ENCODE peak calls at places on chromosomes 7 and 10, in five cellular contexts. W, I, Y, H and T are unnamed samples. For H3K4me1, the result is how much of the 10 kb centered on the place peaks cover.

GRCh38 chr7:41053830-41054229 is 649.1 kb downstream of the INHBA start:
- DNase-seq in I (no peak), Y (no peak), W (no peak), H (no peak), T (no peak)

GRCh38 chr10:121127151-121127906 is 276.2 kb downstream of the WDR11 start:
- DNase-seq in H (no peak), W (no peak), Y (no peak), I (no peak), T (no peak)

GRCh38 chr7:34275629-34276028 is 370.3 kb downstream of the BMPER start:
- DNase-seq in Y (no peak), I (no peak), W (no peak), H (no peak), T (no peak)

GRCh38 chr7:157897686-157898085 is 560.9 kb downstream of the DNAJB6 start:
- DNase-seq in Y (no peak), H (no peak), W (no peak), I (peak), T (no peak)

GRCh38 chr10:101071266-101071884 is 9.6 kb downstream of the KAZALD1 start:
- DNase-seq in W (no peak), Y (no peak), I (no peak), H (peak), T (no peak)

GRCh38 chr7:151897951-151898686 is 21.2 kb upstream of the PRKAG2 start:
- DNase-seq in H (no peak), Y (no peak), W (no peak), I (peak), T (no peak)

GRCh38 chr7:85734823-85735222 is 548.0 kb upstream of the SEMA3D start:
- DNase-seq in Y (no peak), W (no peak), H (no peak), I (no peak), T (no peak)

GRCh38 chr7:83001362-83002040 is 161.2 kb downstream of the PCLO start:
- DNase-seq in H (no peak), Y (no peak), W (no peak), I (no peak), T (no peak)

GRCh38 chr10:77319557-77319956 is 318.1 kb downstream of the KCNMA1 start:
- DNase-seq in H (no peak), Y (no peak), W (no peak), I (no peak), T (peak)

GRCh38 chr7:44045226-44046014 is 918 bp downstream of the DBNL start:
- DNase-seq in Y (peak), H (no peak), W (no peak), I (peak), T (no peak)

GRCh38 chr7:42522227-42522991 is 285.4 kb upstream of the GLI3 start:
- DNase-seq in Y (no peak), I (no peak), H (no peak), W (no peak), T (no peak)

GRCh38 chr10:49169776-49170175 is 18.4 kb downstream of the TMEM273 start:
- DNase-seq in I (no peak), H (no peak), W (no peak), Y (no peak), T (no peak)

GRCh38 chr7:138603549-138604324 is 97.4 kb downstream of the SVOPL start:
- DNase-seq in I (peak), W (no peak), Y (no peak), H (no peak), T (no peak)

GRCh38 chr7:113122657-113123252 is 4.4 kb upstream of the SMIM30 start:
- DNase-seq in H (no peak), Y (no peak), W (no peak), I (no peak), T (no peak)
- H3K4me1 ChIP-seq in H (under half), Y (under half), W (under half), I (under half), T (under half)

GRCh38 chr7:81420526-81420925 is 349.3 kb downstream of the HGF start:
- DNase-seq in I (no peak), W (no peak), Y (no peak), H (no peak), T (no peak)
- H3K4me1 ChIP-seq in I (under half), W (under half), Y (under half), H (under half), T (under half)

DNA sequence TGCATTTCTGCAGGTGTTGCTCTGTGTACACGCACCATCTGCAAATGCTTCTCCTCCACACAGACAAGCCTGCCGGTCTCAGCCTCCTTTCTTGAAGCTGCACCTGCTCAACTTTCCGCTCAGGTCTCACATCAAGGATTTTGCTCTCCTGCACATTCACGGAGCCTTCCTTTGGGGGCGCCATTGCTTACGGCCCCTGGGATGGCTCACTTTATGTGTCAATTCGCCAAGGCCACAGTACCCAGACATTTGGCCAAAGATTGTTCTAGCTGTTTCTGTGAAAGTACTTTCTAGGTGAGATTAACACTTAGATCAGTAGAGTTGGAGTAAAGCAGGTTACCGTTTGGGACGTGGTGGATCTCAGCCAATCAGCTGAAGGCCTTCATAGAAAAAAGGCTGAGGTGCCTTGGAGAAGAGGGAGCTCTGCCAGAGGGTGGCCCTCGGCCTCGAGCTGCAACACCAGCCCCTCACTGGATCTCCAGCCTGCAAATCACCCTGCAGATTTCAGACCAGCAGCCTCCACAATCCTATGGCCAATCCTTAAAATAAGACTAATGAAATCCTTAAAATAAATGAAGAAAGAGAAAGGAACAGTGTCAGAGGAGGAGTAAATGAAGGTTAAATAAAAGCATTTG is 39.9 kb upstream of the PPP2R2D start:
- DNase-seq in Y (no peak), W (no peak), I (no peak), H (no peak), T (peak)
- H3K4me1 ChIP-seq in Y (under half), W (under half), I (under half), H (under half), T (under half)

DNA sequence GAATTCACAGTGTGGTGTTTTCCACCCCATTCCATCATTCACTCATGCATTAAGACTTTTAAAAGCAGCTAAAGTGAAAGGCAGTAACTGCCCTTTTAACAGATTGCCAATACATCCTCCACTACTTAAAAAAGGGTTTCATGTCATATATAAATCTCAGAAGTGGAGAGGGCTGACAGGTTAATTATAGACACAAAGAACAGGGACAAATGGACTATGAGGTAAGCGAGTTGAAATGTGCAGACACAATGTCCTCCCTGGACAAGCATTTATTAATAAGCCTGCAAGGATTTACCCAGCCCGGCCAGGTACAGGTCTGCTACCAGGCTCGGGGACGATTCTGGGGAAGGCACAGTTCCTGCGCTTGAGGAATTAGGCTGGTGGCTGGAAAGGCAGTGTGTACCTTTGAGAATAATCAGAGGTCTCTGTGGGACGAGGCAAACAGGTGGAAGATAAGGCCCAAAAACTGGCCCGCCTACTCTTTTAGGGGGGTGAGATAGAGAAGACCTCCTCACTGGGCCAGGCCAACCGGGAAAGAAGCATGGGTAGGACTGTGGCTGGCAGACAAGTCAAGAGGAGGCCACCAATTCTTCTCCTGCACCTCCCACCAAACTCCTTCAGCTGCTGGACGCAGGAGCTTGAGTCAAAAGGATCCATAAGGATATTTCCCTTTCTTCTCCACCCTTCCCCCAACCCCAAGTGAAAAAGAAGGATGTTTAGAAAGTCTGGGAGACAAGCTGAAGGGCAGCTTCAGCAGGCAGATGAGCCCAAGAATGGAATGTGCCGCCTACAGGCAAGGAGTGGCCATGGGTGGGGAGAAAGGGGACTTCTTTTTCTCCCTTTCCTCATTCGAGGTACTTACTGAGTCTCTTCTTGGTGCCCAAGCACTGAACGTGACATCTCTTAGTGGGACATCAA is 1.5 kb downstream of the PDLIM1 start:
- DNase-seq in W (no peak), I (no peak), Y (peak), H (peak), T (no peak)
- H3K4me1 ChIP-seq in W (under half), I (under half), Y (under half), H (under half), T (under half)

DNA sequence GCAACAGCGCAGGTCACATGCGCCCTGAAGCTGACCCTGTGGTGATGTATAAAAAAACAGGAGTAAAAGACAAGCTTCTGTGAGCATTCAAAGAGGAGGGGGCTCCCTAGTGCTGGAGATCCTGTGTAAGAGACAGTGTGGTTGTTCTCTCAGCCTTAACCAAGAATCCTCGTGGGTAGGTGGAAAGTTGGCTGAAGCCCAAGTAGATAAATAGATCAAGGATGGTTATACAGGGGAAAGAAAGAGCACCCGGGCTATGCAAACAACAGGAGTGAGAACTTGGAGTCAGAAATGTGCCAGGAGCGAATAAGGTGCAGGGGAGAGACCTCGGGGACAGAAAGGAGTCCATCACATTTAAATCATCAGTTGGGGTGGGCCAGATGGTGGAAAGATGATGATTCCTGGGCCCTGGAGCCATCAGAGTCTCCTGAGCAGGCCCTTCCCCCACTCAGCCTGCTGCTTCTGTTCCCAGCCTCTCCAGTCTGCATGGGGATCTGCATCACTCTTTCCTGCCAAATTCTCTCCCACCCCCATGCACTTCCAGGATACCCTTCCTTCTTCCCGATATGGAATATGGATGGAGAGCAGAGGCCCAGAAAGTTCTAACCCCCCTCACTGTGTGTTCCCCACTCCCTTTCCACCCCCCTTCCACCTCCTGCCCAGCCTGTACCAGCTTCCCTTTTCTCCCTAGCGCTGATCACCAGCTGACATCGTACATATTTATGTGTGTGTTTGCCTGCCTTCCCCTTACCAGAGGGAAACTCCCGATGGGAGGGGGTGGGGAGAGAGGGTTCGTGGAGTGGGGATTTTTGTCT is 78.1 kb upstream of the PRR15 start:
- DNase-seq in H (no peak), I (no peak), Y (no peak), W (no peak), T (no peak)
- H3K4me1 ChIP-seq in H (under half), I (half or more), Y (under half), W (under half), T (under half)

GRCh38 chr10:72204724-72205123 is 11.1 kb upstream of the ANAPC16 start:
- DNase-seq in W (no peak), Y (no peak), H (no peak), I (no peak), T (no peak)
- H3K4me1 ChIP-seq in W (under half), Y (under half), H (under half), I (under half), T (under half)

GRCh38 chr10:125043824-125044658 is 102.1 kb downstream of the ZRANB1 start:
- DNase-seq in I (no peak), H (no peak), W (no peak), Y (no peak), T (peak)
- H3K4me1 ChIP-seq in I (under half), H (under half), W (under half), Y (under half), T (under half)

DNA sequence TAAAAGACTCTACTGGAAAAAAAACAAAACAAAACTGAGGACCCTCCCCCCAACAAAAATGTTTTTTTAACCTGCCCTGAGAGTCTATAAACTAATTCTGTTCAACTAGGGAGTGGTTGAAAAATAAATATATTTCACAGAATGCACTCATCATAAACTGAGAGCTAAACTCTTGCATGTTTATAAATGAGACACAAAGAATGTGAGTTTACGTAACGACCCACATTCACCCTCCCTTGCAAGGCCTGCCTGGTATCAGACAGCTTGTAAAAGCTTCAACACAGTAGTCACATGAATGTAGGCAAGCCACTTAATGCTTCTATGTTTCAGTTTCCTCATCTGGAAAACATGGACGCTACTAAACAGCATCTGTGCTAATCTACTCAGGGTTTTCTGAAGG is 50.3 kb downstream of the JAZF1 start:
- DNase-seq in Y (no peak), H (no peak), W (no peak), I (no peak), T (no peak)
- H3K4me1 ChIP-seq in Y (under half), H (under half), W (under half), I (under half), T (under half)

GRCh38 chr10:5545426-5545777 is 20.6 kb downstream of the CALML3 start:
- DNase-seq in Y (no peak), H (no peak), I (no peak), W (no peak), T (no peak)

GRCh38 chr10:5545011-5545410 is 20.2 kb downstream of the CALML3 start:
- DNase-seq in H (no peak), Y (no peak), W (no peak), I (peak), T (no peak)

GRCh38 chr10:5543628-5544027 is 18.9 kb downstream of the CALML3 start:
- DNase-seq in Y (no peak), H (no peak), W (no peak), I (no peak), T (no peak)

GRCh38 chr10:5545778-5546710 is 21.3 kb downstream of the CALML3 start:
- DNase-seq in I (no peak), W (peak), Y (peak), H (no peak), T (peak)

DNA sequence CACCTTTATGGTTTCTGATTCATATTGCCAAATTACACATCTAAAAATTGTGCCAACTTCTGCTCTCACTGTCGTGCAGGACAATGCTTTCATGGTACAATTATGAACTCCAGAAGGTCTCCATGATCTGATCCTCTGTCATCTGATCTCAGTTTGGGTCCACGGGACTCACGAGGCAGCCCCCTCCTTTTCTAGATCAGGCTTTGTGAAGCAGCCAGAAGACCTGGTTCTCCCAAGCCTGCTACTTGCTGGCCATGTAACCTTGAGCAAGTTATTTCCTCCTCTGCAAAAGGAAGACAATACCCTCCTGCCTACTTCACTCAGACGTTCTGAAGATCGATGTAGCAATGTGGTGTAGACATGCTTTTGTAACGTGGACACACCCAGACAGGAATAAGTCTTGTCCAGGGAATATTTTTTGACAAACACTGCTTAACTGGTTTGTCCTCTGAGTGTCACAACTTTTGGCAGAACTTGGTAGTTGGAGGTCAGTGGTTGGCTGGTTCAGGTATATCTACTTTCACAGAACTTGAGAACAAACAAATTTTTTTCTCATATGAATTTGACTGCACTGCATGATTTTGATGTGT is 19.6 kb downstream of the CALML3 start:
- DNase-seq in W (no peak), Y (peak), H (no peak), I (peak), T (no peak)
- H3K4me1 ChIP-seq in W (under half), Y (half or more), H (under half), I (under half), T (under half)